ENCODE peak calls at places on chromosomes 5 and 9, in six cellular contexts. U is sciatic nerve, Y is psoas muscle, S is non-pigmented ciliary epithelial cell, K is uterus, Z is T47D. J is an unnamed sample.

GRCh38 chr5:168786142-168786541 is 207.0 kb upstream of the PANK3 start:
- DNase-seq in U (no peak), Z (no peak), S (no peak), K (no peak), Y (no peak), J (no peak)

GRCh38 chr9:133063159-133063499 is 1.3 kb downstream of the CEL start:
- DNase-seq in U (no peak), Z (no peak), K (no peak), Y (no peak), S (no peak), J (no peak)

GRCh38 chr9:126111556-126111955 is 215.1 kb upstream of the MVB12B start:
- DNase-seq in S (no peak), U (no peak), K (no peak), Z (no peak), Y (no peak), J (no peak)

GRCh38 chr9:2809692-2810423 is 34.0 kb downstream of the PUM3 start:
- DNase-seq in Z (no peak), S (peak; percentile 86), U (no peak), K (no peak), Y (no peak), J (no peak)

GRCh38 chr9:136292591-136293448 is 11.1 kb downstream of the CCDC187 start:
- DNase-seq in S (no peak), K (no peak), Y (peak; percentile 13), Z (no peak), U (no peak), J (no peak)

GRCh38 chr5:145340099-145340498 is 495.0 kb downstream of the PRELID2 start:
- DNase-seq in S (no peak), K (no peak), Y (no peak), U (no peak), Z (no peak), J (no peak)

GRCh38 chr9:135562235-135562745 is 734 bp downstream of the PAEP start:
- DNase-seq in Z (no peak), K (no peak), U (no peak), Y (no peak), S (no peak), J (no peak)

GRCh38 chr5:1318659-1319251 is 23.9 kb upstream of the TERT start:
- DNase-seq in Y (no peak), Z (no peak), U (no peak), K (peak; percentile 12), S (no peak), J (peak; percentile 48)

GRCh38 chr9:120490888-120491595 is 88.9 kb downstream of the CDK5RAP2 start:
- DNase-seq in S (no peak), K (no peak), Y (no peak), U (no peak), Z (no peak), J (no peak)

GRCh38 chr9:136482046-136482792 is 621 bp downstream of the SEC16A start:
- DNase-seq in U (no peak), Z (peak; percentile 45), K (no peak), Y (no peak), S (no peak), J (no peak)